ENCODE peak calls at places on chromosomes 7 and 10, in six cellular contexts. H, F, R, I, M and N are unnamed samples.

GRCh38 chr7:50614721-50615518 is 49.7 kb upstream of the DDC start:
- DNase-seq in H (no peak), F (no peak), R (no peak), I (no peak), M (no peak), N (no peak)

GRCh38 chr7:95525503-95525902 is 39.8 kb downstream of the ASB4 start:
- DNase-seq in H (no peak), F (no peak), R (no peak), I (no peak), M (no peak), N (no peak)

GRCh38 chr10:110992011-110992800 is 72.8 kb downstream of the SHOC2 start:
- DNase-seq in H (no peak), F (no peak), R (no peak), I (no peak), M (peak; percentile 36), N (no peak)

GRCh38 chr10:30006410-30006809 is 53.0 kb downstream of the JCAD start:
- DNase-seq in H (no peak), F (no peak), R (no peak), I (no peak), M (no peak), N (no peak)

GRCh38 chr7:48311464-48311863 is 140.2 kb downstream of the ABCA13 start:
- DNase-seq in H (no peak), F (no peak), R (no peak), I (no peak), M (no peak), N (no peak)

GRCh38 chr10:103549349-103549685 is 55.8 kb downstream of the NEURL1 start:
- DNase-seq in H (no peak), F (no peak), R (no peak), I (no peak), M (no peak), N (no peak)

GRCh38 chr7:45888185-45888992 is at the start of gene IGFBP1:
- DNase-seq in H (no peak), F (no peak), R (no peak), I (no peak), M (peak; percentile 39), N (no peak)

GRCh38 chr10:75347211-75347610 is 54.4 kb downstream of the ZNF503 start:
- DNase-seq in H (no peak), F (no peak), R (no peak), I (no peak), M (peak; percentile 82), N (no peak)

GRCh38 chr10:99612167-99612831 is 7.9 kb downstream of the SLC25A28 start:
- DNase-seq in H (peak; percentile 8), F (peak; percentile 47), R (no peak), I (peak; percentile 12), M (peak; percentile 69), N (peak; percentile 35)

GRCh38 chr10:30980951-30981616 is 50.6 kb downstream of the ZNF438 start:
- DNase-seq in H (no peak), F (no peak), R (peak; percentile 78), I (no peak), M (peak; percentile 72), N (no peak)

GRCh38 chr10:121734517-121735137 is 136.4 kb upstream of the FGFR2 start:
- DNase-seq in H (no peak), F (no peak), R (no peak), I (no peak), M (peak; percentile 25), N (no peak)

GRCh38 chr10:84552478-84552877 is 224.1 kb downstream of the CCSER2 start:
- DNase-seq in H (no peak), F (no peak), R (no peak), I (no peak), M (no peak), N (no peak)

GRCh38 chr10:103839867-103840746 is 15.3 kb downstream of the SH3PXD2A start:
- DNase-seq in H (no peak), F (no peak), R (peak; percentile 52), I (no peak), M (no peak), N (no peak)

GRCh38 chr7:45670227-45670626 is 96.1 kb downstream of the ADCY1 start:
- DNase-seq in H (no peak), F (no peak), R (peak; percentile 2), I (no peak), M (no peak), N (no peak)

GRCh38 chr10:43259248-43259980 is 7.5 kb downstream of the RASGEF1A start:
- DNase-seq in H (no peak), F (no peak), R (no peak), I (no peak), M (no peak), N (no peak)

GRCh38 chr7:155593455-155594162 is 47.2 kb upstream of the CNPY1 start:
- DNase-seq in H (no peak), F (no peak), R (peak; percentile 24), I (no peak), M (no peak), N (no peak)

GRCh38 chr10:111923032-111923431 is 260.5 kb downstream of the GPAM start:
- DNase-seq in H (no peak), F (no peak), R (no peak), I (no peak), M (no peak), N (no peak)